ENCODE peak calls at places on chromosomes 13 and 19, in four cellular contexts. One of them, this sample, is unnamed.

GRCh38 chr19:44447864-44448674 is at the start of gene ZNF229:
- DNase-seq in glutamatergic neuron: peak; percentile 91
- DNase-seq in AG09319: peak; percentile 83
- DNase-seq in left ventricle myocardium inferior: peak; percentile 88
- DNase-seq in this sample: peak; percentile 55

GRCh38 chr19:5045956-5046338 is 77.0 kb downstream of the KDM4B start:
- DNase-seq in glutamatergic neuron: no peak
- DNase-seq in AG09319: no peak
- DNase-seq in left ventricle myocardium inferior: no peak
- DNase-seq in this sample: no peak

GRCh38 chr13:43528992-43529391 is 257.8 kb downstream of the ENOX1 start:
- DNase-seq in glutamatergic neuron: no peak
- DNase-seq in AG09319: no peak
- DNase-seq in left ventricle myocardium inferior: no peak
- DNase-seq in this sample: no peak

GRCh38 chr19:19278315-19278714 is 5.2 kb upstream of the TM6SF2 start:
- DNase-seq in glutamatergic neuron: peak; percentile 70
- DNase-seq in AG09319: no peak
- DNase-seq in left ventricle myocardium inferior: no peak
- DNase-seq in this sample: no peak

GRCh38 chr13:76723551-76724232 is 162.5 kb downstream of the KCTD12 start:
- DNase-seq in glutamatergic neuron: no peak
- DNase-seq in AG09319: peak; percentile 73
- DNase-seq in left ventricle myocardium inferior: peak; percentile 15
- DNase-seq in this sample: no peak

GRCh38 chr19:18282788-18283141 is 1.3 kb upstream of the JUND start:
- DNase-seq in glutamatergic neuron: no peak
- DNase-seq in AG09319: no peak
- DNase-seq in left ventricle myocardium inferior: no peak
- DNase-seq in this sample: no peak

GRCh38 chr19:32977269-32977668 is 5.2 kb downstream of the FAAP24 start:
- DNase-seq in glutamatergic neuron: no peak
- DNase-seq in AG09319: no peak
- DNase-seq in left ventricle myocardium inferior: no peak
- DNase-seq in this sample: no peak

GRCh38 chr13:37602743-37603381 is 4.3 kb upstream of the POSTN start:
- DNase-seq in glutamatergic neuron: no peak
- DNase-seq in AG09319: no peak
- DNase-seq in left ventricle myocardium inferior: no peak
- DNase-seq in this sample: no peak

GRCh38 chr19:12676384-12676792 is 5.3 kb downstream of the DHPS start:
- DNase-seq in glutamatergic neuron: peak; percentile 94
- DNase-seq in AG09319: no peak
- DNase-seq in left ventricle myocardium inferior: peak; percentile 78
- DNase-seq in this sample: peak; percentile 92

GRCh38 chr19:12156254-12157058 is at the start of gene ZNF625:
- DNase-seq in glutamatergic neuron: peak; percentile 97
- DNase-seq in AG09319: peak; percentile 65
- DNase-seq in left ventricle myocardium inferior: peak; percentile 91
- DNase-seq in this sample: peak; percentile 62

GRCh38 chr19:30479231-30479630 is 107.0 kb downstream of the ZNF536 start:
- DNase-seq in glutamatergic neuron: no peak
- DNase-seq in AG09319: peak; percentile 20
- DNase-seq in left ventricle myocardium inferior: no peak
- DNase-seq in this sample: no peak

DNA sequence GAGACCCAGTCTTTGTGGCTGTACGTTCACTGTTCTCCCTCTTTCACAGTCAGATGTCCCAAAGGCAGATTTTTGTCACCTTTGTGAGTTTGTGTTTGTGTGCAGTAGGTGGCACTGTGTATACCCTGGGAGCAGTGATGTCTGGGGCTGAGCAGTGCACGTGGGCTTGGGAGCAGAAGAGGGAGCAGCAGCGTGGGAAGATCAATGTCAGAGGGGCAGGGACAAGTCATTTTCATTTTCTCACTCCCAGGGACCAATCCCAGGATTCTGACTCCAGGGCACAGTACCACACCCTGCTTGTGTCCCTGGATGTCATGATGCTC is 2.0 kb upstream of the PSG6 start:
- DNase-seq in glutamatergic neuron: no peak
- DNase-seq in AG09319: no peak
- DNase-seq in left ventricle myocardium inferior: no peak
- DNase-seq in this sample: no peak
- TF ChIP-seq CTCF in glutamatergic neuron: no peak
- TF ChIP-seq CTCF in AG09319: no peak
- TF ChIP-seq CTCF in left ventricle myocardium inferior: no peak
- TF ChIP-seq CTCF in this sample: no peak

GRCh38 chr13:29110003-29110402 is 289.9 kb downstream of the MTUS2 start:
- DNase-seq in glutamatergic neuron: no peak
- DNase-seq in AG09319: no peak
- DNase-seq in left ventricle myocardium inferior: no peak
- DNase-seq in this sample: no peak

GRCh38 chr13:29106651-29107050 is 286.5 kb downstream of the MTUS2 start:
- DNase-seq in glutamatergic neuron: no peak
- DNase-seq in AG09319: no peak
- DNase-seq in left ventricle myocardium inferior: no peak
- DNase-seq in this sample: no peak

GRCh38 chr13:29103036-29103800 is 283.1 kb downstream of the MTUS2 start:
- DNase-seq in glutamatergic neuron: no peak
- DNase-seq in AG09319: no peak
- DNase-seq in left ventricle myocardium inferior: no peak
- DNase-seq in this sample: no peak

GRCh38 chr13:29104461-29104860 is 284.3 kb downstream of the MTUS2 start:
- DNase-seq in glutamatergic neuron: no peak
- DNase-seq in AG09319: no peak
- DNase-seq in left ventricle myocardium inferior: no peak
- DNase-seq in this sample: no peak

DNA sequence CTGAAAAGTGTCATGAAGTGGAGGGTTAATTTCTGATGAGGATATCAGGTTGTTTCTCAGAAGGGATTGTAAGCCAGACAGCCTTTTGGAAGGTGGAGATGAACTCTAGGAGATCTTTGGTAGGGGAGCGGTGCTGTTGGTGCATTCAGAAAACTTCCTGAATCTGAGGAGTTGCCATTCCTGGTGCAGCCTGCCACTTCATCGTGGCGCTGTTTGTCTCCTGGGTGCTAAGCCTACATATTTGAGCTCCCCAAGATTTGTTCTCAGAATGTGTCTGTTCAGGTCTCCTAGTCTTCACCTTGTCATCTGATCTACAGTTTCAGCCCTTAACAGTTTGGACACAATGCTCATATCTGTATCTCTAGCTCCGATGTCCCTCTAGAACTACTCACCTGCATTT is 285.6 kb downstream of the MTUS2 start:
- DNase-seq in glutamatergic neuron: no peak
- DNase-seq in AG09319: no peak
- DNase-seq in left ventricle myocardium inferior: no peak
- DNase-seq in this sample: no peak
- TF ChIP-seq CTCF in glutamatergic neuron: no peak
- TF ChIP-seq CTCF in AG09319: no peak
- TF ChIP-seq CTCF in left ventricle myocardium inferior: no peak
- TF ChIP-seq CTCF in this sample: no peak

GRCh38 chr19:1250374-1251232 is 2.2 kb downstream of the MIDN start:
- DNase-seq in glutamatergic neuron: peak; percentile 95
- DNase-seq in AG09319: no peak
- DNase-seq in left ventricle myocardium inferior: peak; percentile 74
- DNase-seq in this sample: no peak

GRCh38 chr19:1249990-1250298 is 1.6 kb downstream of the MIDN start:
- DNase-seq in glutamatergic neuron: no peak
- DNase-seq in AG09319: no peak
- DNase-seq in left ventricle myocardium inferior: no peak
- DNase-seq in this sample: no peak

GRCh38 chr19:1247747-1248453 is 483 bp upstream of the MIDN start:
- DNase-seq in glutamatergic neuron: peak; percentile 65
- DNase-seq in AG09319: no peak
- DNase-seq in left ventricle myocardium inferior: peak; percentile 77
- DNase-seq in this sample: no peak

GRCh38 chr19:1249298-1249989 is 1.1 kb downstream of the MIDN start:
- DNase-seq in glutamatergic neuron: peak; percentile 97
- DNase-seq in AG09319: peak; percentile 95
- DNase-seq in left ventricle myocardium inferior: peak; percentile 95
- DNase-seq in this sample: no peak

DNA sequence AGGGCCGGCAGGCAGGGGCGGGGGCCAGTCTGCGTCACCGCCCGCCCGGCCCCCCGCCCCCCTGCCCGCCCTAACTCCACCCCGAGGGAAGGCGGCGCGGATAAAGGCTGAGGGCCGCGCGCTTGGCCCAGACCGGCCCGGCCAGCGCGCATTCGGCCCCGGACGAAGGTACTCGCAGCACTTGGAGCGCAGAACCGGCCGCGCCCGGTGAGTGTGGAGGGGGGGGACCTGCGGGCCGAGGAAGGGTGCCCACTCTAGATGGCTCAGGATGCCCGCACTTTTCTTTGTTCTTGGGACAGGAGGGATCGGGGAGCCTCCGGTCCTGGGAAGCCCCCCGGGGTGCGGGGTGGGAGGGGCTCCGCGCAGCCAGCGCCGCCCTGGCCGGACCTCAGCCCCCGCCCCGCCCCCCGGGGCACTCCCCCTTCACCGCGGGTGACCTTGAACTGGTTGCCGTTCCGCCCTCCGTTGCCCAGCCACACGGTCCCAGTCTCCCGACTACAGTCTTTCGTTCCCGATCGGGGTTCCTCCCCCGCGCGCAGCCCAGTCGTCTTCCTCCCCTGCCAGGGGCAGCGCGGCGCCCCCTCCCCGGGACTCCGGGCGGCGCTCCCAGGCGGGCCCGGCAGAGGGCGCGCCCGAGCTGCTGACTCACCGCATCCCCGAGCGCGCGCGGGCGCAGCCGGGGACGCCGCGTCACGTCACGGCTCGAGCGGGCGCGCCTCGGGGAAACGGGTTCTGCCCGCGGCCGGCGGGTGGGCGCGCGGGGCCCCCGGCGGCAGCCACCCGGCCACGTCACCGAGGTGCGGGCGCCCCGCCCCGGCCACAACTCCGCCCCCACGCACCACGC is at the start of gene MIDN:
- DNase-seq in glutamatergic neuron: peak; percentile 88
- DNase-seq in AG09319: peak; percentile 79
- DNase-seq in left ventricle myocardium inferior: peak; percentile 88
- DNase-seq in this sample: no peak
- TF ChIP-seq CTCF in glutamatergic neuron: peak; percentile 76
- TF ChIP-seq CTCF in AG09319: peak; percentile 21
- TF ChIP-seq CTCF in left ventricle myocardium inferior: peak; percentile 85
- TF ChIP-seq CTCF in this sample: peak; percentile 92

DNA sequence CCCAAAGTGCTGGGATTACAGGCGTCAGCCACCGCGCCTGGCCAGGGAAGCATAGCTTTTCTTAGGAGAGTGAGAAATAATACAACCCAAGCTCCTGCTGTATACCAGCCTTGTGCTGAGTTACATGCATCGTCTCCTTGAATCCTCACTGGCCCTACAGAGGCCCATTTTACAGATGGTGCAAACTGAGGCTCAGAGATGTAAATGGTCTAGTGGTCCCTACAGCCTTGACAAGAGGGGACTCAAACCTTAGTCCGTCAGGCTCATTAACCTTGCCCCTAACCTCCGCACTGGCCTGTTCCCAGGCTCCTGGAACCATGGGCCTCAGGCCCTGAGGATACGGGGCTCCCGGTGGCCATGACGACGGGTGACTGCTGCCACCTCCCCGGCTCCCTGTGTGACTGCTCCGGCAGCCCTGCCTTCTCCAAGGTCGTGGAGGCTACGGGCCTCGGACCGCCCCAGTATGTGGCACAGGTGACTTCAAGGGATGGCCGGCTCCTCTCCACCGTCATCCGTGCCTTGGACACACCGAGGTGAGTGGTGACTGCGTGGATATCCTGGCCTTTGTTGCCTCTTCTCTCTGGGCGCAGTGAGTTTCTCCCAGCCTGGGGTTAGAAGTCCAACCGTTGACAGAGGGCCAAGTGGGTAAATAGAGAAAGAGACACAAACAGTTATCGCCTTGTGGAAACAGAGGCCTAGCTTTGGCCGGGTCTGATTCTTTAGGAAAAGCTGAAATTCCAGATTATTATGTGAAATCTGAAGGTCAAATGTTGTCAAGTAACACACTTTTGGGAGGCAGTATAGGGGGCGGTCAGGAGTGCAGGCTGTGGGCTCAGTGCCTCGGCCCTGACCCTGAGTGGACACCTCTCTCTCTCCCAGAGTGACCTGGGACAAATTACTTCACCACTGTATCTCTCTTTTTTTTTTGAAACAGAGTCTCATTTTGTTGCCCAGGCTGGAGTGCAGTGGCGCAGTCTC is 8.7 kb downstream of the MARCHF2 start:
- DNase-seq in glutamatergic neuron: no peak
- DNase-seq in AG09319: no peak
- DNase-seq in left ventricle myocardium inferior: no peak
- DNase-seq in this sample: no peak
- TF ChIP-seq CTCF in glutamatergic neuron: no peak
- TF ChIP-seq CTCF in AG09319: no peak
- TF ChIP-seq CTCF in left ventricle myocardium inferior: no peak
- TF ChIP-seq CTCF in this sample: no peak

GRCh38 chr19:35216833-35217707 is 11.5 kb downstream of the FAM187B start:
- DNase-seq in glutamatergic neuron: no peak
- DNase-seq in AG09319: no peak
- DNase-seq in left ventricle myocardium inferior: no peak
- DNase-seq in this sample: no peak
- TF ChIP-seq CTCF in glutamatergic neuron: no peak
- TF ChIP-seq CTCF in AG09319: no peak
- TF ChIP-seq CTCF in left ventricle myocardium inferior: no peak
- TF ChIP-seq CTCF in this sample: no peak

DNA sequence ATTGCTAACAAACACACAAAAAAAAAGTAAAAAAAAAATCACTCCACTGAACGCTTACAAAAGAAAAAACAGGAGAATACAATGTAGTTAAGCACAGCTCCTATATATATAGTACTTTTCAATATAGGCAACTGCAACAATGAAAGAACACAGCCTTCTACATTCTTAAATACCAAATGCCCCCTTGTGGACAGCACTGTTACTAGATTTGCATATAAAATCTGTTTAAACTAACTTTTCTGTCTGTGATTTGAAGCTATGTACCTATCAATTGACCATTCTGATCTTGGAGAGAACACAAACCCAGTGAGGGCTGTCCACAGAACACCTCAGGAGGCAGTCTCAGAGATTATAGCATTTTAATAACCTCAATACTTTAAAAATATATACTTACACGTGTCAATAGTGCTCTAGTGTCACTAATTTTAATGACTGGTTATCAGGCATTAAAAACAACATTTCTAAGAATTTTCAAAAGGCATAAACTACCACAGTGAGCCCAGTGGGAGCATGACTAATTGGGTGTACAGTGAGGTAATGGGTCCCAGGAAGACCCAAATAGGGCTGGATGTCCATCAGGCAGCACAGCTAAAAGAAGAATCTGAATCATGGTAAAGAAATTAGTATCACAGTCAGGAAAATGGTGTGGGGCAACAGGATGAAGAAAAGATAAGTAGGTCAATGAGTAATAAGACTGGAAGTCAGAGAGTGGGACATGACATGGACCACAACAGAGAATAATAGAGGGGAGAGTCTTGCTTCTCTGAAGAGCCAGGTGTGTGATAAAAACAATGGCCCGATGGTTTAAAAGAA is 22.2 kb downstream of the CCDC169 start:
- DNase-seq in glutamatergic neuron: no peak
- DNase-seq in AG09319: peak; percentile 39
- DNase-seq in left ventricle myocardium inferior: no peak
- DNase-seq in this sample: no peak
- TF ChIP-seq CTCF in glutamatergic neuron: peak; percentile 85
- TF ChIP-seq CTCF in AG09319: peak; percentile 59
- TF ChIP-seq CTCF in left ventricle myocardium inferior: peak; percentile 71
- TF ChIP-seq CTCF in this sample: peak; percentile 19

GRCh38 chr19:45663800-45664199 is 4.2 kb upstream of the GIPR start:
- DNase-seq in glutamatergic neuron: no peak
- DNase-seq in AG09319: no peak
- DNase-seq in left ventricle myocardium inferior: no peak
- DNase-seq in this sample: no peak
- TF ChIP-seq CTCF in glutamatergic neuron: no peak
- TF ChIP-seq CTCF in AG09319: no peak
- TF ChIP-seq CTCF in left ventricle myocardium inferior: no peak
- TF ChIP-seq CTCF in this sample: no peak

GRCh38 chr13:82739881-82740280 is 1142.4 kb downstream of the SLITRK1 start:
- DNase-seq in glutamatergic neuron: no peak
- DNase-seq in AG09319: no peak
- DNase-seq in left ventricle myocardium inferior: no peak
- DNase-seq in this sample: no peak
- TF ChIP-seq CTCF in glutamatergic neuron: no peak
- TF ChIP-seq CTCF in AG09319: no peak
- TF ChIP-seq CTCF in left ventricle myocardium inferior: no peak
- TF ChIP-seq CTCF in this sample: no peak